ENCODE peak calls at places on chromosome 21, in five cellular contexts. F is HepG2, J is HCT116, A is K562, M is GM12878. D is an unnamed sample.

GRCh38 chr21:34545079-34545884 is 33.3 kb upstream of the KCNE1 start:
- DNase-seq in F (peak), J (peak), A (no peak), M (peak), D (no peak)

GRCh38 chr21:33396966-33397365 is 6.2 kb upstream of the IFNGR2 start:
- DNase-seq in F (no peak), J (no peak), A (no peak), M (no peak), D (no peak)

GRCh38 chr21:35072960-35073359 is 23.9 kb upstream of the RUNX1 start:
- DNase-seq in F (no peak), J (no peak), A (no peak), M (no peak), D (no peak)

GRCh38 chr21:35222541-35222941 is 173.4 kb upstream of the RUNX1 start:
- DNase-seq in F (no peak), J (no peak), A (no peak), M (peak), D (no peak)

GRCh38 chr21:16624468-16625102 is 888.3 kb upstream of the CXADR start:
- DNase-seq in F (no peak), J (no peak), A (no peak), M (no peak), D (peak)

GRCh38 chr21:17911628-17912027 is 92.5 kb upstream of the C21orf91 start:
- DNase-seq in F (no peak), J (no peak), A (no peak), M (no peak), D (no peak)

GRCh38 chr21:37909936-37910335 is 6.3 kb downstream of the KCNJ6 start:
- DNase-seq in F (no peak), J (no peak), A (no peak), M (no peak), D (no peak)

GRCh38 chr21:39385299-39386145 is 36.6 kb upstream of the HMGN1 start:
- DNase-seq in F (peak), J (no peak), A (no peak), M (no peak), D (peak)

GRCh38 chr21:39467746-39468145 is 16.0 kb downstream of the SH3BGR start:
- DNase-seq in F (no peak), J (no peak), A (no peak), M (no peak), D (no peak)

GRCh38 chr21:23217597-23217996 is 2219.4 kb downstream of the NCAM2 start:
- DNase-seq in F (no peak), J (no peak), A (no peak), M (no peak), D (no peak)

GRCh38 chr21:41523175-41523574 is 15.2 kb upstream of the TMPRSS2 start:
- DNase-seq in F (no peak), J (no peak), A (no peak), M (no peak), D (no peak)

GRCh38 chr21:32253215-32253641 is 25.6 kb downstream of the MIS18A start:
- DNase-seq in F (no peak), J (no peak), A (no peak), M (no peak), D (peak)

GRCh38 chr21:18275740-18276139 is 31.1 kb downstream of the CHODL start:
- DNase-seq in F (no peak), J (no peak), A (no peak), M (no peak), D (no peak)

GRCh38 chr21:34255073-34255472 is 108.7 kb upstream of the KCNE2 start:
- DNase-seq in F (no peak), J (no peak), A (no peak), M (no peak), D (no peak)

GRCh38 chr21:24861471-24861870 is 745.8 kb downstream of the MRPL39 start:
- DNase-seq in F (no peak), J (no peak), A (no peak), M (no peak), D (no peak)

GRCh38 chr21:41360072-41360821 is 1.6 kb upstream of the MX2 start:
- DNase-seq in F (peak), J (no peak), A (no peak), M (no peak), D (no peak)

GRCh38 chr21:28699591-28700259 is 293.0 kb downstream of the LTN1 start:
- DNase-seq in F (no peak), J (no peak), A (no peak), M (no peak), D (no peak)

GRCh38 chr21:17688912-17689874 is 76.5 kb upstream of the BTG3 start:
- DNase-seq in F (peak), J (peak), A (peak), M (no peak), D (no peak)

GRCh38 chr21:28752131-28752530 is 240.5 kb downstream of the LTN1 start:
- DNase-seq in F (peak), J (no peak), A (no peak), M (no peak), D (no peak)

GRCh38 chr21:41199123-41199522 is 31.2 kb downstream of the BACE2 start:
- DNase-seq in F (no peak), J (no peak), A (no peak), M (no peak), D (no peak)

GRCh38 chr21:16079830-16080229 is 350.0 kb downstream of the USP25 start:
- DNase-seq in F (peak), J (no peak), A (no peak), M (no peak), D (no peak)

GRCh38 chr21:16473965-16474364 is 744.2 kb downstream of the USP25 start:
- DNase-seq in F (no peak), J (no peak), A (no peak), M (no peak), D (no peak)

GRCh38 chr21:27831177-27831576 is 864.3 kb upstream of the ADAMTS5 start:
- DNase-seq in F (no peak), J (no peak), A (no peak), M (no peak), D (no peak)

GRCh38 chr21:42254631-42255030 is 35.7 kb downstream of the ABCG1 start:
- DNase-seq in F (no peak), J (no peak), A (no peak), M (no peak), D (no peak)

DNA sequence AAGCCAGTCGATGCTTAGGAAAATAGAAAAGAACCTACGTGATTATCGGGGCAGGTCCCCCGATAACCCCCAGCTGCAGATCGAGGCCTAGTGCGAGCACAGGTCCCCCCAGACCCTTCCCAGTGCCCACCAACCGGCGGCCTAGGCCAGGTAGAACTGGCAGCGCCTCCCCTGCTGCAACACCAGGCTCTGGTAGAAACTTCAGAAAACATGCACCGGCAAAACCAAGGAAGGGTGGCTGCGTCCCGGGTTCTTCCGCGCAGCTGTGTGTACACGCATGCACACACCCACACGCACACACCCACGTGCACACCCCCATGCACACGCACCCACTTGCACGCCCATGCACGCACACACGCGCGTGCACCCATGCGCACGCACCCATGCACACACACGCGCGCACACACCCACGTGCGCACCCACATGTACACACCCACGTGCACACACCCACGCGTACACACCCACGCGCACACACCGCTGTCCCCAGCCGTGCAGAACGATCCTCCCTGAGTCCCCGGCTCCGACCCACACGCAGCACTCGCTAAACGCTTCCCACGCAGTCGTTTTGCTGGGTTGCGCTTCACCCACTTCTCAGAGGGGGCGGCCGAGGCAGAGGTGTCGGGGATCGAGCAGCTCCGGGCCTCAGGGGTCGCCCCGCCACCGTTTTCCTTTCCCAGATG is 5.2 kb downstream of the TSPEAR start:
- DNase-seq in F (no peak), J (no peak), A (no peak), M (no peak), D (peak)
- TF ChIP-seq ZBTB33 in F (no peak), J (no peak), A (no peak), M (no peak), D (no peak)

GRCh38 chr21:46295996-46296752 is 10.0 kb downstream of the YBEY start:
- DNase-seq in F (peak), J (no peak), A (peak), M (no peak), D (no peak)
- TF ChIP-seq ZBTB33 in F (no peak), J (no peak), A (peak), M (no peak), D (no peak)

GRCh38 chr21:44800971-44801467 is 601 bp downstream of the UBE2G2 start:
- DNase-seq in F (peak), J (peak), A (peak), M (no peak), D (peak)
- TF ChIP-seq ZBTB33 in F (no peak), J (no peak), A (no peak), M (no peak), D (no peak)

DNA sequence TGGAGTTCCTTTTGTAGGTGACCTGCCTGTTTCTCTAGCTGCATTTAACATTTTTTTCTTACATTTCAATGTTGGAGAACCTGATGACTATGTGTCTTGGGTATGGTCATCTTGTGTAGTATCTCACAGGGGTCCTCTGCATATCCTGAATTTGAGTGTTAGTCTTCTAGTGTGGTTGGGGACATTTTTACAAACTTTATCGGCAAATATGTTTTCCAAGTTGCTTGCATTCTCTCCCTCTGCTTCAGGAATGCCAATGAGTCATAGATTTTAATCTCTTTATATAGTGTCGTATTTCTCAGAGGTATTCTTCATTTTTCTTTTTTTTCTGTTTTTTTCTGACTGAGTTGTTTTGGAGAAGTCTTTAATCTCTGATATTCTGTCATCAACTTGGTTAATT is 684.0 kb downstream of the NCAM2 start:
- DNase-seq in F (no peak), J (no peak), A (no peak), M (no peak), D (no peak)
- TF ChIP-seq ZBTB33 in F (no peak), J (no peak), A (no peak), M (no peak), D (no peak)

GRCh38 chr21:46066843-46067331 is 31.0 kb upstream of the COL6A2 start:
- DNase-seq in F (no peak), J (no peak), A (no peak), M (no peak), D (no peak)
- TF ChIP-seq ZBTB33 in F (no peak), J (no peak), A (no peak), M (no peak), D (no peak)

DNA sequence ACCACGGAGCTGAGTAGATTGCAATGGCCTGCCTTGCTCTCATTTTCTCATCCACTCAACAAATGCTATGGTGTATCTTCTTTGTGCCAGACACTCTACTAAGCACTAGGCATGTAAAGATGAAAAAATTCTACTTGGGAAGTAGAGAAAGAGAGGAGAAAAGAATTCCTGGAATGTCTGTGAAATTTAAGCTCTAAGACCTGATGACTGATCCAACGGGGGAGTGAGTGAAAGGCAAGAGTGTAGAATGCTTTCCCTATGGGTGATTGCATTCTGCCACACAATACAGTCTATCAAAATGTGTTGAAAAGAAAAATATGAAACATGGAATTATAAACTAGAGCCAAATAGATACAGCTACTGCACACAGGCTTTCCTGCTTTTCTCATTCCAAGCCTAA is 82.3 kb downstream of the CYYR1 start:
- DNase-seq in F (no peak), J (no peak), A (no peak), M (no peak), D (no peak)
- TF ChIP-seq ZBTB33 in F (no peak), J (no peak), A (no peak), M (no peak), D (no peak)

D was measured in SK-N-SH.